ENCODE peak calls at places on chromosomes 13 and 19, in four cellular contexts. One of them, this sample, is unnamed.

GRCh38 chr13:24694907-24695306 is 14.7 kb downstream of the ATP12A start:
- DNase-seq in endodermal cell: no peak
- DNase-seq in PC-3: peak; percentile 55
- DNase-seq in sigmoid colon: no peak
- DNase-seq in this sample: no peak

GRCh38 chr13:24083722-24084421 is 76.6 kb upstream of the SPATA13 start:
- DNase-seq in PC-3: no peak
- DNase-seq in sigmoid colon: no peak
- DNase-seq in endodermal cell: no peak
- DNase-seq in this sample: peak; percentile 42

GRCh38 chr13:35887028-35887666 is 244.0 kb downstream of the DCLK1 start:
- DNase-seq in sigmoid colon: no peak
- DNase-seq in endodermal cell: no peak
- DNase-seq in PC-3: no peak
- DNase-seq in this sample: no peak

GRCh38 chr13:49248433-49249002 is 793 bp downstream of the CDADC1 start:
- DNase-seq in PC-3: peak; percentile 6
- DNase-seq in sigmoid colon: no peak
- DNase-seq in endodermal cell: no peak
- DNase-seq in this sample: no peak

GRCh38 chr19:27746691-27747380 is 1466.1 kb downstream of the UQCRFS1 start:
- DNase-seq in endodermal cell: peak; percentile 87
- DNase-seq in sigmoid colon: peak; percentile 62
- DNase-seq in PC-3: peak; percentile 12
- DNase-seq in this sample: peak; percentile 62

GRCh38 chr19:45640849-45641273 is 1.7 kb upstream of the EML2 start:
- DNase-seq in PC-3: peak; percentile 23
- DNase-seq in sigmoid colon: no peak
- DNase-seq in endodermal cell: peak; percentile 93
- DNase-seq in this sample: no peak

GRCh38 chr19:46297700-46298476 is 1.0 kb downstream of the HIF3A start:
- DNase-seq in PC-3: no peak
- DNase-seq in endodermal cell: peak; percentile 58
- DNase-seq in sigmoid colon: peak; percentile 97
- DNase-seq in this sample: peak; percentile 74

GRCh38 chr13:49098198-49098597 is 121.9 kb upstream of the MLNR start:
- DNase-seq in endodermal cell: no peak
- DNase-seq in sigmoid colon: no peak
- DNase-seq in PC-3: peak; percentile 75
- DNase-seq in this sample: no peak

GRCh38 chr13:110540871-110541525 is 20.5 kb downstream of the RAB20 start:
- DNase-seq in endodermal cell: peak; percentile 79
- DNase-seq in PC-3: no peak
- DNase-seq in sigmoid colon: peak; percentile 55
- DNase-seq in this sample: no peak

GRCh38 chr13:112891477-112892401 is 77.3 kb upstream of the MCF2L start:
- DNase-seq in PC-3: no peak
- DNase-seq in endodermal cell: peak; percentile 75
- DNase-seq in sigmoid colon: no peak
- DNase-seq in this sample: peak; percentile 90

GRCh38 chr13:21218351-21219043 is 42.0 kb downstream of the MRPL57 start:
- DNase-seq in PC-3: peak; percentile 11
- DNase-seq in sigmoid colon: no peak
- DNase-seq in endodermal cell: no peak
- DNase-seq in this sample: no peak

GRCh38 chr19:45069056-45069455 is 7.2 kb downstream of the ZNF296 start:
- DNase-seq in endodermal cell: peak; percentile 86
- DNase-seq in sigmoid colon: no peak
- DNase-seq in PC-3: peak; percentile 24
- DNase-seq in this sample: peak; percentile 97

DNA sequence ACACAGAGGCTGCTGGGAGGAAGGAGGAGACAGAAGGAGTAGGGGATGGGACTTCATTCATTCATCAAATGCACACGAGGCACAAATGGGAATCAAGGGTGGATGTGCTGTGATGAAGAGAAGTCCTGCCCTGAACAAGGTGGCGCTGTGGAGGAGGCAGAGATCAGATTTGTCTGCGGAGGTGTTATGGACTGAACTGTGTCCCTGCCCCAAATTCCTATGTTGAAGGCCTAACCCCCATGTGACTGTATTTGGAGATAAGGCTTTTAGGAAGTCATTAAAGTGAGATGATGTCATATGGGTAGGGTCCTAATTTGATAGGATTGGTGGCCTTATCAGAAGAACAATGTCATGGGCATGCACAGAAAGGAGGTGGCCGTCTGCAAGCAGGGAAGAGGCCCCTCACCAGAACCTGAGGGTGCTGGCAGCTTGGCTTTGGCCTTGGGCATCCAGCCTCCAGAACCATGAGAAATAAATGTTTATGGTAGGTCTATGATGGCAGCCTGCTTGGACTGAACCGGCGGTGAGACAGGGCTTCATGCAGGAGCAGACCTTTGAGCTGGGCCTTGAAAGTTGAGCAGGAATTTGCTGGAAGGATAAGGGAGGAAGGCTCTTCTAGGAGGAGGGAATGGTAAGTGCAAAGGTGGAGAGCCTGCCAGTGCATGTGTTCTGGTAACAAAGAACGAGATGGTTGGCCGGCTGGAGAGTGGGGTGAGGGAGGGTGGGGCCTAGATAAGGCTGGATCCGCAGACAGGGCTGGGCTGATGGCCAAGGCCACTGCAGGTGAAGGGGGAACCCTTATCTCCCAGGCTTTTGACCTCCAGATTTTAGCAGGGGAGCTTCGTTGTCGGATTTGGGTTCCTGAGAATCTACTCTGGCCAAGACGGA is 2.7 kb upstream of the CEBPA start:
- DNase-seq in PC-3: no peak
- DNase-seq in endodermal cell: no peak
- DNase-seq in sigmoid colon: peak; percentile 46
- DNase-seq in this sample: peak; percentile 50
- H3K4me1 ChIP-seq in PC-3: peaks cover 5% of the 10 kb centered on the region
- H3K4me1 ChIP-seq in endodermal cell: no peaks in the 10 kb centered on the region
- H3K4me1 ChIP-seq in sigmoid colon: peaks cover 46% of the 10 kb centered on the region
- H3K4me1 ChIP-seq in this sample: peaks cover 4% of the 10 kb centered on the region

DNA sequence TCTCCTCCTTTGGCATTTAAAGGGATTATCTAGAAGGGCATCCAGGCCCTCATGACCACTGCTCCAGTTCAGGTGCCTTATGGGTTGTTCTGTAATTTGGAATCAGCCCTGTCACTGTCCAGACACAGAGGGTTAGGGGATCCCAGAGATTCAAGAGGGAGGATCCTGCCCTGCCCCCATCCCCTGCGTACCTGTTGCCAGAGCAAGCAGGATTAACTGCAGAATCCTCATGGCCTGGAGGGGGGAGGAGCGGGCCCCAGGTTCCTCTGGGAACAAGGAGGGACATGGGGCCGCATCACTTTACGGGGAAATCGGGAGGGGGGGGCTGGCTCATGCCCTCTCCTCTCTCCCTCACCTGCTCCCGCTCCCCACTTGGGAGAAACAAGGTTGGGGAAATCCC is 1.0 kb downstream of the KLK11 start:
- DNase-seq in sigmoid colon: no peak
- DNase-seq in PC-3: no peak
- DNase-seq in endodermal cell: no peak
- DNase-seq in this sample: peak; percentile 67
- H3K27ac ChIP-seq in sigmoid colon: no peak overlapping the region
- H3K27ac ChIP-seq in PC-3: no peak overlapping the region
- H3K27ac ChIP-seq in endodermal cell: no peak overlapping the region
- H3K27ac ChIP-seq in this sample: no peak overlapping the region

GRCh38 chr19:48120505-48120904 is 9.9 kb upstream of the PLA2G4C start:
- DNase-seq in sigmoid colon: no peak
- DNase-seq in PC-3: no peak
- DNase-seq in endodermal cell: no peak
- DNase-seq in this sample: no peak
- H3K4me1 ChIP-seq in sigmoid colon: no peaks in the 10 kb centered on the region
- H3K4me1 ChIP-seq in PC-3: peaks cover 26% of the 10 kb centered on the region
- H3K4me1 ChIP-seq in endodermal cell: no peaks in the 10 kb centered on the region
- H3K4me1 ChIP-seq in this sample: peaks cover 8% of the 10 kb centered on the region

GRCh38 chr19:7395360-7395781 is 46.6 kb downstream of the ARHGEF18 start:
- DNase-seq in endodermal cell: peak; percentile 55
- DNase-seq in sigmoid colon: no peak
- DNase-seq in PC-3: peak; percentile 24
- DNase-seq in this sample: peak; percentile 69

GRCh38 chr19:7393934-7394508 is 45.3 kb downstream of the ARHGEF18 start:
- DNase-seq in endodermal cell: no peak
- DNase-seq in sigmoid colon: no peak
- DNase-seq in PC-3: no peak
- DNase-seq in this sample: no peak

GRCh38 chr19:7395793-7396192 is 47.1 kb downstream of the ARHGEF18 start:
- DNase-seq in endodermal cell: no peak
- DNase-seq in PC-3: peak; percentile 33
- DNase-seq in sigmoid colon: no peak
- DNase-seq in this sample: no peak

GRCh38 chr19:7393459-7393858 is 44.7 kb downstream of the ARHGEF18 start:
- DNase-seq in PC-3: no peak
- DNase-seq in endodermal cell: no peak
- DNase-seq in sigmoid colon: no peak
- DNase-seq in this sample: peak; percentile 74

GRCh38 chr19:7394728-7395359 is 46.1 kb downstream of the ARHGEF18 start:
- DNase-seq in PC-3: peak; percentile 96
- DNase-seq in sigmoid colon: peak; percentile 94
- DNase-seq in endodermal cell: peak; percentile 97
- DNase-seq in this sample: peak; percentile 99
- H3K27ac ChIP-seq in PC-3: peak overlapping the region; percentile 13
- H3K27ac ChIP-seq in sigmoid colon: peak overlapping the region; percentile 78
- H3K27ac ChIP-seq in endodermal cell: peak overlapping the region; percentile 52
- H3K27ac ChIP-seq in this sample: peak overlapping the region; percentile 58

GRCh38 chr19:5632241-5632612 is 9.3 kb downstream of the SAFB start:
- DNase-seq in PC-3: no peak
- DNase-seq in sigmoid colon: no peak
- DNase-seq in endodermal cell: no peak
- DNase-seq in this sample: no peak

GRCh38 chr19:5632657-5633056 is 9.8 kb downstream of the SAFB start:
- DNase-seq in PC-3: no peak
- DNase-seq in sigmoid colon: no peak
- DNase-seq in endodermal cell: no peak
- DNase-seq in this sample: no peak

GRCh38 chr19:5628919-5629481 is 6.1 kb downstream of the SAFB start:
- DNase-seq in endodermal cell: no peak
- DNase-seq in PC-3: no peak
- DNase-seq in sigmoid colon: no peak
- DNase-seq in this sample: no peak

GRCh38 chr19:5628470-5628869 is 5.6 kb downstream of the SAFB start:
- DNase-seq in PC-3: no peak
- DNase-seq in endodermal cell: no peak
- DNase-seq in sigmoid colon: no peak
- DNase-seq in this sample: no peak

GRCh38 chr19:5631511-5632240 is 8.8 kb downstream of the SAFB start:
- DNase-seq in endodermal cell: no peak
- DNase-seq in PC-3: no peak
- DNase-seq in sigmoid colon: no peak
- DNase-seq in this sample: no peak
- H3K4me1 ChIP-seq in endodermal cell: no peaks in the 10 kb centered on the region
- H3K4me1 ChIP-seq in PC-3: no peaks in the 10 kb centered on the region
- H3K4me1 ChIP-seq in sigmoid colon: peaks cover 88% of the 10 kb centered on the region
- H3K4me1 ChIP-seq in this sample: peaks cover 35% of the 10 kb centered on the region

GRCh38 chr19:48618278-48618915 is 581 bp downstream of the RPL18 start:
- DNase-seq in sigmoid colon: no peak
- DNase-seq in endodermal cell: no peak
- DNase-seq in PC-3: no peak
- DNase-seq in this sample: peak; percentile 83

GRCh38 chr19:48616041-48616436 is 1.2 kb upstream of the FAM83E start:
- DNase-seq in sigmoid colon: no peak
- DNase-seq in endodermal cell: no peak
- DNase-seq in PC-3: no peak
- DNase-seq in this sample: peak; percentile 87

GRCh38 chr19:48618916-48619691 is at the start of the genes RPL18 and SPHK2:
- DNase-seq in endodermal cell: peak; percentile 99
- DNase-seq in PC-3: peak; percentile 96
- DNase-seq in sigmoid colon: peak; percentile 100
- DNase-seq in this sample: peak; percentile 99

GRCh38 chr19:48616491-48617056 is 1.7 kb upstream of the FAM83E start:
- DNase-seq in endodermal cell: peak; percentile 45
- DNase-seq in sigmoid colon: no peak
- DNase-seq in PC-3: no peak
- DNase-seq in this sample: no peak

GRCh38 chr19:48617146-48617937 is 1.6 kb downstream of the RPL18 start:
- DNase-seq in endodermal cell: peak; percentile 44
- DNase-seq in sigmoid colon: no peak
- DNase-seq in PC-3: no peak
- DNase-seq in this sample: peak; percentile 88
- H3K27ac ChIP-seq in endodermal cell: no peak overlapping the region
- H3K27ac ChIP-seq in sigmoid colon: peak overlapping the region; percentile 95
- H3K27ac ChIP-seq in PC-3: no peak overlapping the region
- H3K27ac ChIP-seq in this sample: peak overlapping the region; percentile 93

GRCh38 chr19:15782211-15782610 is 5.2 kb upstream of the OR10H5 start:
- DNase-seq in sigmoid colon: no peak
- DNase-seq in endodermal cell: no peak
- DNase-seq in PC-3: no peak
- DNase-seq in this sample: peak; percentile 21
- H3K4me1 ChIP-seq in sigmoid colon: peaks cover 24% of the 10 kb centered on the region
- H3K4me1 ChIP-seq in endodermal cell: no peaks in the 10 kb centered on the region
- H3K4me1 ChIP-seq in PC-3: peaks cover 3% of the 10 kb centered on the region
- H3K4me1 ChIP-seq in this sample: no peaks in the 10 kb centered on the region

DNA sequence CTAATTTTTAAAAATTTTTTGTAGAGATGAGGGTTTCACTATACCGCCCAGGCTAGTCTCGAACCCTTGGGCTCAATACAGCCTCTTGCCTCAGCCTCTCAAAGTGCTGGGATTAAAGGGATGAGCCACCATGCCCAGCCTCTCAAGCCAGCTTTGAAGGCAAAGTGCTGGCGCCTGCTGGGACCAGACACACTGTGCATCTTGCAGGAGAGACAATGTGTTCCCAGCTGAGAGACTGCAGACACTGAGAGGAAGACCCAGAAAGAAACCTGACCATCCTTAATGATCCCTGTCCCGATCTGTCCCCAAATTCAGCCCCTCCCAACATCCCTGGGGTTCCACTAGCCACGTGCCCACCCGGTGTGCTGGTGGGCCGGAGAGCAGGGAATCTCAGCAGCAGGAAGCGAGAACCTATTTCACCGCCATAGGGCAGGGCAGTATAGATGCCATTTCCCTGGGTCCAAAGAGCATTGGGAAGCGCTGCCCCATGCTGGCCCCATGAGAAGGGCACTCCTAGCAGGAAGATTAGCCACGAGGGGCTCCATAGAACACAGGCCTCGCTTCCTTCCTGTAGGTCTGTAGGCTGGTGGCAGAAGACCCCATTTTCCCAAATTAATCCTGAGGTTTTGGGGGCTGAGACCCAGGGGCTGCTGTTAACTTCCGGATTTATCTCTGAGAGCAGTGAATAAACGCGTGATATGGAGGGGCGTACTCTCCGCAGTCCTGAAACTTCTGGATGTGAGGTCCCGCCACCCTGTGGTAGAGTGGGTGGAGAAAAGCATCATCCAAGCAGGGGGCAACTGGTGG is 968 bp downstream of the RAVER1 start:
- DNase-seq in endodermal cell: peak; percentile 60
- DNase-seq in sigmoid colon: no peak
- DNase-seq in PC-3: no peak
- DNase-seq in this sample: peak; percentile 86
- H3K27ac ChIP-seq in endodermal cell: peak overlapping the region; percentile 98
- H3K27ac ChIP-seq in sigmoid colon: peak overlapping the region; percentile 84
- H3K27ac ChIP-seq in PC-3: no peak overlapping the region
- H3K27ac ChIP-seq in this sample: peak overlapping the region; percentile 96

This sample was measured in osteoblast.